ENCODE peak calls at places on chromosomes 5 and 9, in seven cellular contexts. V is GM23248; G is CD8-positive, alpha-beta T cell; J is cardiac muscle cell; D is CD4-positive, alpha-beta memory T cell; M is CD4-positive, CD25-positive, alpha-beta regulatory T cell; N is uterus. Y is an unnamed sample.

GRCh38 chr9:124357591-124358361 is 57.5 kb downstream of the PSMB7 start:
- DNase-seq in G (no peak), J (no peak), N (no peak), D (no peak), M (no peak), V (no peak), Y (no peak)

GRCh38 chr5:136642976-136643375 is 277.6 kb upstream of the TRPC7 start:
- DNase-seq in G (no peak), N (no peak), D (no peak), J (no peak), V (no peak), M (no peak), Y (no peak)

GRCh38 chr5:42021923-42022322 is 96.8 kb downstream of the FBXO4 start:
- DNase-seq in D (no peak), G (no peak), M (no peak), V (no peak), N (no peak), J (no peak), Y (no peak)

GRCh38 chr9:115615821-115616665 is 498.1 kb upstream of the TNC start:
- DNase-seq in G (no peak), D (no peak), N (no peak), M (no peak), V (peak; percentile 96), J (peak; percentile 50), Y (no peak)

GRCh38 chr5:79516986-79517385 is 3.1 kb upstream of the HOMER1 start:
- DNase-seq in N (no peak), G (no peak), J (no peak), D (no peak), V (no peak), M (no peak), Y (no peak)

GRCh38 chr9:101495810-101496209 is 37.8 kb upstream of the RNF20 start:
- DNase-seq in J (no peak), N (no peak), D (no peak), G (no peak), V (peak; percentile 56), M (no peak), Y (no peak)

GRCh38 chr5:60700347-60700815 is 415 bp upstream of the DEPDC1B start:
- DNase-seq in D (no peak), G (no peak), V (no peak), J (no peak), N (no peak), M (no peak), Y (no peak)

GRCh38 chr5:90473321-90474234 is 993 bp downstream of the MBLAC2 start:
- DNase-seq in V (peak; percentile 72), D (peak; percentile 45), N (peak; percentile 18), G (no peak), M (no peak), J (no peak), Y (no peak)

GRCh38 chr9:76365028-76365427 is 29.2 kb downstream of the RFK start:
- DNase-seq in G (no peak), M (no peak), V (peak; percentile 56), J (peak; percentile 41), N (no peak), D (no peak), Y (no peak)

GRCh38 chr9:111944467-111944866 is 47.9 kb downstream of the UGCG start:
- DNase-seq in N (no peak), D (no peak), V (peak; percentile 74), M (no peak), G (no peak), J (peak; percentile 77), Y (no peak)

GRCh38 chr9:98374385-98375051 is 119.1 kb upstream of the TBC1D2 start:
- DNase-seq in N (no peak), M (no peak), D (no peak), V (peak; percentile 97), G (no peak), J (peak; percentile 96), Y (no peak)

GRCh38 chr9:135850737-135851136 is 56.6 kb downstream of the CAMSAP1 start:
- DNase-seq in M (no peak), D (no peak), G (no peak), N (no peak), J (peak; percentile 10), V (no peak), Y (no peak)

GRCh38 chr5:129631946-129632345 is 115.9 kb upstream of the MINAR2 start:
- DNase-seq in D (no peak), N (no peak), V (no peak), J (peak; percentile 11), G (no peak), M (no peak), Y (no peak)

GRCh38 chr5:21236896-21237830 is 1249.2 kb upstream of the CDH18 start:
- DNase-seq in G (no peak), J (peak; percentile 57), D (no peak), N (no peak), V (no peak), M (no peak), Y (no peak)

GRCh38 chr5:159135896-159136531 is 36.3 kb upstream of the EBF1 start:
- DNase-seq in M (no peak), V (peak; percentile 87), D (no peak), J (peak; percentile 30), N (no peak), G (no peak), Y (no peak)

DNA sequence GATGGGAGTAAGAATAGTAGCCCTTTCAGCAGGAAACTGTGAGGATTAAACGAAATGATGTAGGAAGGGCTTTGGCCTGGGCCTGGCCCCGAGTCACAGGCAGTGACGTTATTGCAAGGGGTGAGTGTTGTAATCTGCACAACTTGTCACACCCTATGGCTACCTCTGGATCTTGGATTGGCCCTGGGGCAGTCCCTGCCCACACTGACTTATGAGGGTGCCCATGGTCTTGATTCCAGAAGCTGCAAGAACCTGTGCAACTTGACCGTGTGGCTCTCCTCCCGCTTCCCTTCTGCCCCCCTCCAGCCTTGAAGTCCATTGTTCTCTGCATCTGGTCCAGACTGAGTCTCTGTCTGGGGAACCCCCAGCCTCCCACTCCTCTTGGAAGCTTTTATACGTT is 771 bp upstream of the PCDH12 start:
- DNase-seq in G (no peak), M (no peak), D (no peak), V (peak; percentile 79), N (no peak), J (peak; percentile 48), Y (no peak)
- H3K27ac ChIP-seq in G (no peak overlapping the region), M (no peak overlapping the region), D (no peak overlapping the region), V (no peak overlapping the region), N (no peak overlapping the region), J (no peak overlapping the region), Y (no peak overlapping the region)

DNA sequence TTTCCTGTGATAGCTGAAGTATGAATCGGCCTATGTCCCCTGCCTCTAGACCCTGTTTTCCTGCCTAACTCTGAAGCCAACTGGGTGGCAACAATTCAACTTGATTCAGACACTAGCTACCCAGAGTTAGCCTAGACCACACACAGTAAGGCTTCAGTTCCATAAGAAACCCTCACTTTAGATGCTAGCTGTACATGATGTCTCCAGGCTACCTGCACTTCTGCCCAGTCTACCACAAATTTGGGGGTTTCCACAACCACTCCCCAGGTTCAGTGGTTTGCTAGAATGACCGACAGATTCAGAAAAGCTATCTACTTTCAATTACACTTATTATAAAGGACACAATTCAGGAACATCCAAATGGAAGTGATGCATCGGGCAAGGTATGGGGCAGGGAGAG is 119.4 kb upstream of the VLDLR start:
- DNase-seq in M (no peak), J (no peak), G (no peak), D (no peak), V (no peak), N (no peak), Y (no peak)
- H3K27ac ChIP-seq in M (no peak overlapping the region), J (no peak overlapping the region), G (no peak overlapping the region), D (no peak overlapping the region), V (no peak overlapping the region), N (no peak overlapping the region), Y (no peak overlapping the region)

DNA sequence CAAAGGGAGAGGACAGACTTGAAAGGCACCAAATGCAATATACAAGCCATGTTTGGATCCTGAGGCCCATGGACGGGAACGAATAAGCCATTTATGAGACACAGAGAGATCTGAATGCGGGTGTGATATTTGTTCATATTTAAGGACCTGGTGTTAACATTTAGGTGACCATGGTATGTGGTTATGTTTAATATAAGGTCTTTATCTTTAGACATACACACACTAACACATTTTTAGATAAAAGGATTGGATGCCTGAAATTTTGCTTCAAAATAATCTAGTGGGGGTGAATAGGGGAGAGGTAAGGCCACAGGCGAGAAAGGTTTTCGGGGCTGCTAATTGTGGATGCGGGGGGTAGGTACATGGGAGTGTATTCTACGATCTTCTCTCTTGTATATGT is 12.4 kb downstream of the AKNA start:
- DNase-seq in N (no peak), D (no peak), V (no peak), M (no peak), J (no peak), G (no peak), Y (no peak)
- H3K27ac ChIP-seq in N (no peak overlapping the region), D (peak overlapping the region; percentile 79), V (no peak overlapping the region), M (peak overlapping the region; percentile 98), J (no peak overlapping the region), G (peak overlapping the region; percentile 55), Y (no peak overlapping the region)

DNA sequence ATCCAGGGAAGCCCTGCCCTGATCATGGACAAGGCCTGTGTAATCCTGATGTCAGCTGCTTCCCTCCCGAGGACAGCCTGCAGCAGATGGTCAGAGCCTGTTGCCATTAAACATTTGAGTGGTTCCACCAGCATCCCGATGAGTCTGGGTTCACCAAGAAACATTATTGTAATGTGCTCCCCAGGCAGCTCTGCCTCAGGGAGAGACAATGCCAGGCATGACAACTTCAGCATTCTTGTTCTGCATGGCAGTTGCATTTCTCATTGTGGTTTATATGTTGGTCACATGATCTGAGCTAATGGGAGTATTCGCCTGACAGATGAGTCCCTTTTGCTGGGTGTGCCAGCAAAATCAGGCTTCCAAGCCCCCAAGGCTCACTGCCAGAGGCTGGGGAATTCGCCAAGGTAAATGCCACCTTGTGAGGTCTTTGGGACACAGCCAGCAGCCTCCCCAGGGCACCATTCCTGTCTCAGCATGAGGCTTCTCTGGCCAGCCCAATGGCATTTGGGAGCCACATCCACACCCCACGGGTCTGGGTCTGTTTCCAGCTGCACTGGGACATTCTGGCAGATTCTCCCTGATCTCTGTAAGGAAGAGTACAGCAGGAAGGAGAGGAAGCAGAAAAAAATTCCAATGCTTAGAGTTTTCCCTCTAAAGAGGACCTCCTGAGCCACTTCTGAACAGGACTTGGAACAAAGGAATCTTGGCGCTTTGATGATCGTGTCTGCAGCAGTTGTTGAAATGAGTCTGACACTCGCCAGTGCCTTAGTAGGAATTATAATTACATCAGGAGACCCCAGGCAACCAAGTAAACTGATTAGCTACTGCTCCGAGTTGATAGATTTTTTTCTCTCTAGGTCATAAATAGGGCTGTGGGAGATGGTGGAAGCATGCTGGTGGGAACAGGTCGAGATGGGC is 18.6 kb downstream of the KCNIP1 start:
- DNase-seq in N (no peak), G (no peak), V (peak; percentile 86), J (no peak), M (no peak), D (no peak), Y (no peak)
- H3K27ac ChIP-seq in N (no peak overlapping the region), G (no peak overlapping the region), V (no peak overlapping the region), J (no peak overlapping the region), M (no peak overlapping the region), D (no peak overlapping the region), Y (no peak overlapping the region)

DNA sequence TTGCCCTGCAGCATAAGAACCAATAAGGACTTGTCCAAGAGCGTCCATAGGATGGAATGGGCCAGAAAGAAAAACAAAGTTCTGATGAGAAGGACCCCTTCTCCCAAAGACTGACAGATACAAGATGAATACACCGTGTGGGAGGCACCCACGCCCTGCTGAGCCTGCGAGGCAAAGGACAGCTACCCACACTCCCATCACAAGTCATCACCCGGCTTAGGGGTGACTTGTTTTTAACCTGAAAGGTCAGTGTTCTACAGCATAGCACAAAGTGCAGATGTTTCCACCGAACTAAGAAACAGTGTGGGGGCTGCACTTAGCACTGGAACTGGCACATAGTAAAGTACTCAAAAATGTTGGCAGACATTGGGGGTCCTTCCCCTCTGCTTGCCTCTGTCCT is 13.9 kb downstream of the TNIP1 start:
- DNase-seq in N (no peak), M (no peak), D (no peak), V (no peak), G (no peak), J (no peak), Y (no peak)
- H3K27ac ChIP-seq in N (no peak overlapping the region), M (peak overlapping the region; percentile 52), D (no peak overlapping the region), V (no peak overlapping the region), G (no peak overlapping the region), J (no peak overlapping the region), Y (no peak overlapping the region)

GRCh38 chr9:89359636-89360315 is 41.5 kb downstream of the SECISBP2 start:
- DNase-seq in J (no peak), N (no peak), M (no peak), D (no peak), G (no peak), V (peak; percentile 75), Y (no peak)
- H3K27ac ChIP-seq in J (peak overlapping the region; percentile 24), N (no peak overlapping the region), M (no peak overlapping the region), D (no peak overlapping the region), G (no peak overlapping the region), V (peak overlapping the region; percentile 24), Y (peak overlapping the region; percentile 53)

Y was measured in substantia nigra.